ENCODE peak calls at places on chromosomes 3 and 15, in seven cellular contexts. Y, E, H, D, G, P and Z are unnamed samples.

GRCh38 chr3:45604999-45605398 is 10.4 kb downstream of the LIMD1 start:
- DNase-seq in D (no peak), P (no peak), G (no peak), H (no peak), E (no peak), Y (no peak), Z (no peak)

GRCh38 chr15:82647045-82647834 is at the start of gene CPEB1:
- DNase-seq in D (peak), G (peak), P (no peak), Y (no peak), H (peak), E (peak), Z (peak)

GRCh38 chr15:38474155-38474757 is 20.3 kb downstream of the FAM98B start:
- DNase-seq in P (peak), E (peak), D (no peak), H (peak), G (peak), Y (no peak), Z (peak)

GRCh38 chr3:113243071-113243470 is 31.7 kb downstream of the BOC start:
- DNase-seq in P (no peak), H (no peak), Y (no peak), G (no peak), D (no peak), E (no peak), Z (no peak)

GRCh38 chr15:74137544-74137920 is 7.1 kb downstream of the ISLR2 start:
- DNase-seq in H (no peak), Y (no peak), P (no peak), E (no peak), G (no peak), D (no peak), Z (no peak)

GRCh38 chr3:16148783-16149182 is 25.7 kb upstream of the GALNT15 start:
- DNase-seq in E (no peak), D (no peak), Y (no peak), H (no peak), P (peak), G (no peak), Z (no peak)

GRCh38 chr15:31871159-31871886 is 159.0 kb upstream of the CHRNA7 start:
- DNase-seq in P (no peak), H (no peak), D (no peak), Y (no peak), E (no peak), G (peak), Z (no peak)

GRCh38 chr15:87561641-87562040 is 694.9 kb downstream of the NTRK3 start:
- DNase-seq in P (no peak), D (no peak), E (no peak), H (no peak), Y (no peak), G (no peak), Z (no peak)